ENCODE peak calls at places on chromosomes 3 and 15, in nine cellular contexts. H is colonic mucosa, V is fibroblast of lung, T is heart left ventricle, B is neural progenitor cell, F is cardiac muscle cell, I is astrocyte, E is stomach, D is RWPE2. Z is an unnamed sample. For H3K4me1, the result is how much of the 10 kb centered on the place peaks cover.

GRCh38 chr3:186284661-186285060 is 77.4 kb downstream of the DGKG start:
- DNase-seq in H (no peak), V (no peak), T (no peak), B (no peak), F (no peak), I (no peak), E (no peak), D (no peak), Z (no peak)

GRCh38 chr3:82807781-82808180 is 1046.3 kb upstream of the GBE1 start:
- DNase-seq in H (no peak), V (no peak), T (peak), B (no peak), F (no peak), I (no peak), E (no peak), D (no peak), Z (no peak)

GRCh38 chr3:46664188-46664970 is 29.1 kb downstream of the ALS2CL start:
- DNase-seq in H (peak), V (no peak), T (no peak), B (no peak), F (no peak), I (no peak), E (peak), D (no peak), Z (peak)

GRCh38 chr15:98799991-98800390 is 151.7 kb downstream of the IGF1R start:
- DNase-seq in H (peak), V (peak), T (no peak), B (no peak), F (no peak), I (no peak), E (no peak), D (no peak), Z (peak)

GRCh38 chr15:83709246-83709645 is 55.3 kb downstream of the ADAMTSL3 start:
- DNase-seq in H (no peak), V (peak), T (no peak), B (no peak), F (no peak), I (peak), E (no peak), D (no peak), Z (no peak)

GRCh38 chr3:4419920-4420319 is 47.1 kb downstream of the SUMF1 start:
- DNase-seq in H (no peak), V (no peak), T (no peak), B (no peak), F (no peak), I (no peak), E (no peak), D (no peak), Z (no peak)

GRCh38 chr3:13037458-13038117 is 35.6 kb downstream of the IQSEC1 start:
- DNase-seq in H (no peak), V (peak), T (no peak), B (no peak), F (no peak), I (no peak), E (no peak), D (no peak), Z (no peak)

GRCh38 chr3:25107918-25108617 is 320.0 kb upstream of the RARB start:
- DNase-seq in H (no peak), V (no peak), T (no peak), B (no peak), F (no peak), I (no peak), E (no peak), D (no peak), Z (no peak)

GRCh38 chr15:68816795-68817303 is 3.8 kb downstream of the ANP32A start:
- DNase-seq in H (peak), V (no peak), T (no peak), B (no peak), F (peak), I (no peak), E (no peak), D (no peak), Z (peak)

GRCh38 chr3:113556556-113557335 is 24.4 kb downstream of the SIDT1 start:
- DNase-seq in H (peak), V (no peak), T (no peak), B (no peak), F (no peak), I (no peak), E (no peak), D (no peak), Z (no peak)

GRCh38 chr3:193489949-193490348 is 64.7 kb downstream of the ATP13A4 start:
- DNase-seq in H (no peak), V (no peak), T (no peak), B (no peak), F (no peak), I (no peak), E (no peak), D (no peak), Z (no peak)

GRCh38 chr3:8712045-8712870 is 21.3 kb upstream of the CAV3 start:
- DNase-seq in H (no peak), V (peak), T (no peak), B (no peak), F (no peak), I (peak), E (no peak), D (no peak), Z (no peak)

GRCh38 chr15:72179950-72180581 is 17.5 kb downstream of the GRAMD2A start:
- DNase-seq in H (no peak), V (no peak), T (no peak), B (peak), F (no peak), I (no peak), E (no peak), D (peak), Z (no peak)

GRCh38 chr3:98985406-98985805 is 83.9 kb upstream of the DCBLD2 start:
- DNase-seq in H (no peak), V (peak), T (no peak), B (no peak), F (no peak), I (no peak), E (no peak), D (no peak), Z (no peak)

GRCh38 chr15:35928847-35929246 is 382.9 kb upstream of the DPH6 start:
- DNase-seq in H (no peak), V (no peak), T (no peak), B (no peak), F (no peak), I (no peak), E (no peak), D (no peak), Z (no peak)

GRCh38 chr3:58994746-58995330 is 55.0 kb downstream of the CFAP20DC start:
- DNase-seq in H (peak), V (peak), T (no peak), B (peak), F (peak), I (peak), E (no peak), D (no peak), Z (no peak)

GRCh38 chr3:52052831-52053306 is 3.5 kb downstream of the DUSP7 start:
- DNase-seq in H (peak), V (peak), T (peak), B (peak), F (peak), I (peak), E (peak), D (peak), Z (no peak)

GRCh38 chr3:8416965-8417364 is 84.7 kb upstream of the LMCD1 start:
- DNase-seq in H (peak), V (peak), T (no peak), B (no peak), F (peak), I (no peak), E (peak), D (no peak), Z (no peak)

GRCh38 chr3:149586871-149587270 is 71.0 kb downstream of the WWTR1 start:
- DNase-seq in H (no peak), V (peak), T (no peak), B (no peak), F (no peak), I (peak), E (no peak), D (no peak), Z (no peak)

GRCh38 chr15:57322602-57323250 is 53.6 kb upstream of the CGNL1 start:
- DNase-seq in H (no peak), V (no peak), T (no peak), B (no peak), F (no peak), I (no peak), E (no peak), D (no peak), Z (no peak)

GRCh38 chr3:151816091-151816604 is 2.2 kb downstream of the AADAC start:
- DNase-seq in H (peak), V (peak), T (no peak), B (peak), F (no peak), I (peak), E (peak), D (no peak), Z (no peak)

GRCh38 chr15:94186770-94187331 is 44.5 kb upstream of the MCTP2 start:
- DNase-seq in H (no peak), V (no peak), T (no peak), B (no peak), F (no peak), I (no peak), E (no peak), D (no peak), Z (no peak)

GRCh38 chr15:25703726-25704125 is 159.4 kb downstream of the ATP10A start:
- DNase-seq in H (no peak), V (no peak), T (no peak), B (no peak), F (no peak), I (no peak), E (no peak), D (peak), Z (no peak)

DNA sequence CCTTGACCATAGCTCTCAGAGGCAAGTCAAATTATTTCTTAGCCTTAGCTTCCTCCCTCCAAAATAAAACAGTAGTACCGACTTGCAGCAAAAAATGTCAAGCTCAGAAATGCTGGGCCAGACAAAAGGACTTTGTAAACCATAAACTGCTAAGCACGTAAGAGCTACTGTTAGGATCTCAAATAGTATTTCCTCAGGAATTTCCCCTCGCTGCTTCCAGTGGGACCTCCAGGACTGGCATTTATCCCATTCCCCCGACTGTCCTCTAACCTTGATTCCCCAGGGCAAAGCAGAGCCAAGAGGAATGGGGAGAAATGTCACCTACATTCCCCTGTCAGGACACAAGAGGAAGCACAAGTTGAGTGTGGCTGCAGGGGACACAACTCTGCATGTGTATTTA is 4.4 kb downstream of the STOML1 start:
- DNase-seq in H (no peak), V (no peak), T (no peak), B (no peak), F (no peak), I (no peak), E (no peak), D (no peak), Z (no peak)
- H3K4me1 ChIP-seq in H (under half), V (half or more), T (half or more), B (under half), F (under half), I (half or more), E (half or more), D (half or more), Z (half or more)

GRCh38 chr3:54712539-54712938 is 215.3 kb downstream of the LRTM1 start:
- DNase-seq in H (no peak), V (peak), T (no peak), B (no peak), F (no peak), I (peak), E (no peak), D (no peak), Z (no peak)
- TF ChIP-seq CTCF in H (no peak), V (no peak), T (no peak), B (no peak), F (no peak), I (no peak), E (no peak), D (no peak), Z (no peak)

GRCh38 chr15:78212546-78213424 is 21.6 kb downstream of the ACSBG1 start:
- DNase-seq in H (peak), V (peak), T (peak), B (no peak), F (no peak), I (peak), E (peak), D (peak), Z (no peak)
- H3K27ac ChIP-seq in H (no peak), V (no peak), T (peak), B (no peak), F (no peak), I (no peak), E (no peak), D (no peak), Z (no peak)

DNA sequence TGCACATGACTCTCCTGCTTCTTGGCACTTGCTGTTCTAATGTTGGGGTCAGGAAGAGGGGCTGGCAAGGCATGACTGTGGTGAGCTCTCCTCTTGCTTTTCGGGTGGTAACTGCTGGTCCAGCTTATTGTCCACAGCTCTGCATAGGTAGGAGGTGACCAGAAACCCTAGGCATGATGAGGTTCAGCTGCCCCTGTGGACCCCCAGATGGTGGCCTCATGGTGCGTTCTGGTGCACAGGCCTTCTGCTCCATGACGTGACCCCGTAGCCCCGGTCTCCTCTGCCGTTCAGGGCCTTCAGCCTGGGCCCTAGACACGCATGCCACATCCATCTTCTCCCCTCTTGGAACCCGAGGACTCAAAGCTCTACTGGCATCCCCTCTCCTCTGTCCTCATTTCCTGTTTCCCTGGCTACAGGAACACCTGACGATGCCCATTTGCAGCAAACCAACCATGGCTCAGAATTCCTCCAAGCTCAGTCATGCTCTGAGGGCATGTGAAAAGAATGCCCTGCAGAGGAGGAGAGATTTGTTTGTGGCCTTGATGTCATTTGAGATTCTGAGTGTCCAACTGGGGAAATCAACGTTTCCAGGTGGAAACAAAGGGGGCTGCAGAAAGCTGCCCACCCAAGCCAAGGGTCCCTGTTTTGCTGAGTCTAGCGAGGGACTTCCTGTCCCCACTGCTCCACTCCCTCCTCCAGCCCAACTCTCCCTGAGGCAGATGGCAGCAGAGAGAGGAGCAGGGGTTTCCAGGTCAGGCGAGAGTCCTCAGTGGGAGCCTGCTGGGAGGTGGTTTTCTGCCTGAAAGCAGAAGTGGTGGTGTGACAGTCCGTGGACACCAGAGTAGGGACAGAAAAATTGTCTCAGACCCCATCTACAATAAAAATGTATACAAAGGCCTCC is 198.7 kb upstream of the LYSMD4 start:
- DNase-seq in H (no peak), V (peak), T (no peak), B (no peak), F (no peak), I (peak), E (no peak), D (no peak), Z (no peak)
- H3K4me1 ChIP-seq in H (under half), V (under half), T (under half), B (under half), F (under half), I (under half), E (under half), D (under half), Z (under half)

GRCh38 chr15:90933310-90933709 is 961 bp upstream of the HDDC3 start:
- DNase-seq in H (no peak), V (no peak), T (no peak), B (no peak), F (no peak), I (no peak), E (no peak), D (no peak), Z (no peak)

GRCh38 chr15:90931737-90932659 is at the start of gene HDDC3:
- DNase-seq in H (peak), V (peak), T (peak), B (peak), F (peak), I (peak), E (peak), D (peak), Z (no peak)

GRCh38 chr15:90934949-90935751 is at the start of gene UNC45A:
- DNase-seq in H (peak), V (peak), T (peak), B (peak), F (peak), I (peak), E (peak), D (peak), Z (no peak)

GRCh38 chr15:90932660-90932991 is 277 bp upstream of the HDDC3 start:
- DNase-seq in H (no peak), V (no peak), T (no peak), B (no peak), F (no peak), I (no peak), E (no peak), D (no peak), Z (no peak)

DNA sequence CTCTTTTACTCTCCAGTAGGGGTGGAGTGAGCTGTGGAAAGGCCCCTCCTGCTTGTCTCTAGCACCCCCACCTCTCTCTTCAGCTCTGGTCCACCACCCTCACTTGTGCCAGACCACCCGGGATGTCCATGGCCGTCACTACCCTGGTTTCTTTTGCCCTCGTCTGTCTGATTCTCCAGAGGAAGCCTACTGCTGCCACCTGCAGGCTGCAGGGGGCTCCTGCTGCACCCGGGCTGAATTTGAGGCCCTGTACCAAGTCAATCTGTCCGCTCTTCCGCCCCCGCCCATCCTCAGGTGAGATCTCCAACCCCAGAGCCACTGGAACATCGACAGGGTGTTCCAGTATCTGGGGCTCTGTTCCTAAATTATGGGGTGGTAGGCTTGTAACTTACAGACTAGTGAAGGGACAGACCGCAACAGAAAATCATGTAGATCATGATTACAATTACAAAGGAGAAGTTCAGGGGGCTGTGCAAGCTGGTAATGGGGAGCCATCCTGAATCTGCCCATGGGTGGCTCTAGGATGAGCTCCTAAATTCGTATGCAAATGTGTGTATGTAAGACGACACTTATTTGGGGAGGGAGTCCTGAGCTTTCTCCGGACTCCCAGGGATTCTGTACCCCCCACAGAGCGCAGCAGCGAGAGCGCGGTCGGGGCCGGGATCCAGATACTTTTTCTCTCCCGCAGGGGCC is 683 bp upstream of the UNC45A start:
- DNase-seq in H (peak), V (peak), T (peak), B (peak), F (peak), I (peak), E (peak), D (peak), Z (no peak)
- TF ChIP-seq CTCF in H (peak), V (peak), T (peak), B (peak), F (peak), I (peak), E (peak), D (peak), Z (peak)

DNA sequence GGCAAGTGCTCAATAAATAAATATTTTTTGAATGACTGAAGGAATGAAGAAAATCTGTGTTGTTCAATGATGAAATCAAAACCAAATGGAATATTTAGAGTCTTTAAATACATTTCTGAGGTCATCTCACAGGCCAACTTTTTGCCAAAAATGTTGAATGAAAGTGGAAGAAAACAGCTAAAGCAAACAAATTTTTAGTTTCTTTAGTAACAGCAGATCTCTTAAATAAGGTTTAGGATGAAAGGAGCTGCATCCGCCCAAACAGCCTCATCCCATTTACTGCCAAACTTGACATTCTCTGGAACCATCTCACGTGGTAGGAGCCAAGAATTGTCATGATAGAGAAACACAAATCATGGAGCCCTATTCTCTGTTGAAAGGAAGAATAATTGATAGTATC is 23.6 kb downstream of the SLC9A9 start:
- DNase-seq in H (no peak), V (no peak), T (no peak), B (no peak), F (no peak), I (no peak), E (no peak), D (no peak), Z (no peak)
- H3K27ac ChIP-seq in H (peak), V (no peak), T (no peak), B (no peak), F (no peak), I (no peak), E (peak), D (no peak), Z (no peak)

GRCh38 chr3:23072672-23073071 is 130.5 kb upstream of the UBE2E2 start:
- DNase-seq in H (no peak), V (no peak), T (no peak), B (no peak), F (no peak), I (no peak), E (no peak), D (no peak), Z (no peak)

GRCh38 chr3:23071306-23071705 is 131.8 kb upstream of the UBE2E2 start:
- DNase-seq in H (no peak), V (no peak), T (no peak), B (no peak), F (no peak), I (no peak), E (no peak), D (no peak), Z (no peak)

GRCh38 chr3:23075478-23075877 is 127.6 kb upstream of the UBE2E2 start:
- DNase-seq in H (no peak), V (peak), T (no peak), B (no peak), F (peak), I (peak), E (no peak), D (no peak), Z (no peak)

GRCh38 chr3:23071758-23072157 is 131.4 kb upstream of the UBE2E2 start:
- DNase-seq in H (no peak), V (no peak), T (no peak), B (no peak), F (no peak), I (no peak), E (no peak), D (no peak), Z (no peak)

DNA sequence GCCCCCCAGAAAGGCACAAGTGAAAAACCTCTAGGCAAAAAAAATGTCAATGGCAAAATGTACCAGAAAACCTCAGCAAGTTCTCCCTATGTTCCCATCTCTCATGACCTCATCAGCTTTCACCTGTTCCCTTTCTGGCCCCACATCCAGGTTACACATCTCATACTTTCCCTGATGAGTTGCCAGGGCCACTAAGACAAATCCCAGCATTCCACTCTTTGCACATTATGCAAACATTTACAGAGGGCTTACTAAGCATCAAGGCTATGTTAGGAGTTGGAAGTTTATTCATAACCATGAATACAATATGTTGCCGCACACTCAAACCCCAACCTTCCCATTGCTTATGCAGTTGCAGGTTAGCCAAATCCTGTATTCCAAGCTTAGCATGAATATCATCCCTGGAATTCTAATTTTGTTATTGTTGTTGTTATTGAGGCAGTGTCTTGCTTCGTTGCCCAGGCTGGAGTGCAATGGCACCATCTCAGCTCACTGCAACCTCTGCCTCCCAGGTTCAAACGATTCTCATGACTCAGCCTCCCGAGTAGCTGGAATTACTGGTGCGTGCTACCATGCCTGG is 129.3 kb upstream of the UBE2E2 start:
- DNase-seq in H (no peak), V (no peak), T (no peak), B (no peak), F (no peak), I (no peak), E (no peak), D (no peak), Z (no peak)
- H3K4me1 ChIP-seq in H (under half), V (under half), T (under half), B (under half), F (under half), I (under half), E (under half), D (under half), Z (under half)

Z was measured in vagina.